ENCODE peak calls at places on chromosomes 6 and 20, in nine cellular contexts. Z is dorsolateral prefrontal cortex, R is HFFc6, V is neural progenitor cell, G is left lung, W is psoas muscle, A is HL-60, Q is GM20000, B is cardiac muscle cell. X is an unnamed sample.

GRCh38 chr20:47181056-47181862 is 175.2 kb downstream of the ZMYND8 start:
- DNase-seq in W (no peak), R (peak; percentile 55), Z (no peak), V (peak; percentile 36), G (no peak), Q (peak; percentile 53), A (peak; percentile 29), B (no peak), X (no peak)

GRCh38 chr6:55892749-55893357 is 17.5 kb upstream of the BMP5 start:
- DNase-seq in W (no peak), R (no peak), Z (no peak), V (no peak), Q (no peak), G (no peak), B (no peak), A (no peak), X (no peak)

GRCh38 chr6:81166770-81167169 is 585.7 kb downstream of the TENT5A start:
- DNase-seq in R (peak; percentile 8), W (no peak), Q (no peak), B (no peak), Z (no peak), V (no peak), A (no peak), G (no peak), X (no peak)

GRCh38 chr6:36312854-36313627 is 23.6 kb downstream of the BNIP5 start:
- DNase-seq in V (no peak), W (no peak), Q (peak; percentile 40), A (peak; percentile 38), B (no peak), Z (no peak), R (no peak), G (no peak), X (no peak)

GRCh38 chr6:21678990-21679389 is 85.4 kb downstream of the SOX4 start:
- DNase-seq in W (no peak), G (no peak), A (no peak), R (peak; percentile 31), Q (no peak), V (no peak), B (no peak), Z (no peak), X (no peak)

GRCh38 chr20:31844737-31845299 is 586 bp downstream of the FOXS1 start:
- DNase-seq in A (no peak), B (no peak), Q (no peak), Z (no peak), G (no peak), V (no peak), R (no peak), W (no peak), X (no peak)

GRCh38 chr6:76940186-76940585 is 523.1 kb downstream of the HTR1B start:
- DNase-seq in V (no peak), Z (no peak), R (no peak), G (no peak), W (no peak), B (no peak), Q (no peak), A (no peak), X (no peak)

GRCh38 chr6:39821739-39822532 is 29.8 kb downstream of the DAAM2 start:
- DNase-seq in R (no peak), G (no peak), A (no peak), W (peak; percentile 69), Z (peak; percentile 88), V (no peak), B (no peak), Q (no peak), X (no peak)

GRCh38 chr20:13271098-13271497 is 50.0 kb downstream of the ISM1 start:
- DNase-seq in V (no peak), A (no peak), Z (no peak), W (no peak), G (no peak), R (no peak), B (no peak), Q (no peak), X (no peak)

GRCh38 chr20:8492182-8492581 is 360.1 kb downstream of the PLCB1 start:
- DNase-seq in W (no peak), Z (no peak), R (no peak), B (no peak), Q (no peak), V (no peak), G (no peak), A (no peak), X (no peak)

GRCh38 chr20:58749979-58750378 is 57.4 kb downstream of the NPEPL1 start:
- DNase-seq in Q (no peak), R (no peak), A (no peak), Z (no peak), W (no peak), B (no peak), G (no peak), V (no peak), X (no peak)

GRCh38 chr6:85113934-85114582 is 335.8 kb upstream of the NT5E start:
- DNase-seq in B (peak; percentile 9), V (no peak), G (no peak), R (no peak), A (no peak), W (no peak), Z (no peak), Q (no peak), X (no peak)

GRCh38 chr6:167937948-167938911 is 59.2 kb upstream of the KIF25 start:
- DNase-seq in B (no peak), G (no peak), W (no peak), A (no peak), V (no peak), Q (no peak), Z (no peak), R (no peak), X (no peak)

GRCh38 chr20:63090052-63090451 is 83.3 kb upstream of the BHLHE23 start:
- DNase-seq in G (no peak), R (no peak), B (no peak), V (no peak), A (no peak), W (no peak), Q (no peak), Z (no peak), X (no peak)

GRCh38 chr6:42315991-42316378 is 98.3 kb upstream of the MRPS10 start:
- DNase-seq in W (no peak), G (no peak), R (peak; percentile 94), Z (no peak), A (peak; percentile 26), V (no peak), B (no peak), Q (peak; percentile 27), X (no peak)

GRCh38 chr6:43809417-43810305 is 39.6 kb downstream of the VEGFA start:
- DNase-seq in R (peak; percentile 57), Z (no peak), A (no peak), B (no peak), V (no peak), Q (no peak), G (no peak), W (no peak), X (no peak)

GRCh38 chr6:112041535-112041934 is 12.4 kb upstream of the CCN6 start:
- DNase-seq in B (no peak), V (no peak), W (no peak), R (no peak), A (no peak), G (no peak), Z (no peak), Q (no peak), X (no peak)

GRCh38 chr20:40265872-40266533 is 423.0 kb downstream of the MAFB start:
- DNase-seq in V (peak; percentile 61), G (no peak), B (peak; percentile 45), Z (no peak), W (no peak), A (no peak), R (no peak), Q (no peak), X (no peak)

GRCh38 chr20:10651227-10651990 is 22.4 kb downstream of the JAG1 start:
- DNase-seq in G (no peak), Z (no peak), A (no peak), Q (no peak), B (no peak), W (no peak), R (no peak), V (no peak), X (no peak)
- TF ChIP-seq CTCF in G (no peak), Z (no peak), A (no peak), Q (no peak), B (no peak), W (no peak), R (no peak), V (no peak), X (no peak)

DNA sequence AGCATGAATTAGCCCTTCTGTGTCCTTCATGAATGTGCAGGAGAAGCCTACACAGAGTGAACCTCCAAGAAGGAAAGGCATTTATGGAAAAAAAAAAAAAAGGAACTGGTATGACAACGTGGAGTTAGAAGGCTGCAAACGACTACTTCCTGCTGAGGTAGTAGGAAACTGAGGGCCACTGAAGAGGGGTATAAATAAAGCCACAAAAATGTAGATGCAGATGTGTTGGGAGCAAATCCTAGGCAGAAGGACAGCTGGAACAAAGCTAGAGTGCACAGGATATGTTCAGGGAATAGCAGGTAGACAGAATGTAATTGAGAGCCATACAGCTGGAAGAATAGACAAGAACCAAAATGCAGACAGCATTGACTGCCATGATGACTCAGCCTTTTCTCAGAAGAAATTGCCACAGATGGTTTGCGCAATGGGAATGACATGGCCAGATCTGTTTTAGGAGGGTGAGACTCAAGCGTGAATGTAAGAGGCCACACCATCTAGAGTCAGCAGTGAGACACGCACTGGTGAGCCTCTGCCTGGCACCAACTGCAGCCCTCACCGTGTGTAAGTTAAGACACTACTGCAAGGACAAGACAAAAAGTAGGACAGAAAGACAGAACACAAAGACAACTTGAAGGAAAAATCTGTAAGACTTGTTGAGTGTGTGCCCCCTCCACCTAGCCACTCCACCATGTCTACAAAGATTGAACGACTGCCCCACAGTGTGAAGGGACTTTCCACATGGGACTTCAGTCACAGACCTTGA is 79.8 kb downstream of the KIF13A start:
- DNase-seq in W (peak; percentile 90), A (peak; percentile 97), Q (no peak), Z (no peak), G (no peak), B (no peak), R (peak; percentile 98), V (no peak), X (peak; percentile 79)
- TF ChIP-seq CTCF in W (peak; percentile 28), A (peak; percentile 31), Q (no peak), Z (no peak), G (no peak), B (peak; percentile 34), R (peak; percentile 59), V (no peak), X (no peak)

GRCh38 chr6:149823013-149823412 is 41.1 kb downstream of the LRP11 start:
- DNase-seq in B (no peak), G (no peak), W (no peak), V (no peak), A (no peak), R (no peak), Z (no peak), Q (no peak), X (no peak)
- TF ChIP-seq CTCF in B (no peak), G (no peak), W (no peak), V (peak; percentile 29), A (no peak), R (peak; percentile 38), Z (no peak), Q (no peak), X (no peak)

DNA sequence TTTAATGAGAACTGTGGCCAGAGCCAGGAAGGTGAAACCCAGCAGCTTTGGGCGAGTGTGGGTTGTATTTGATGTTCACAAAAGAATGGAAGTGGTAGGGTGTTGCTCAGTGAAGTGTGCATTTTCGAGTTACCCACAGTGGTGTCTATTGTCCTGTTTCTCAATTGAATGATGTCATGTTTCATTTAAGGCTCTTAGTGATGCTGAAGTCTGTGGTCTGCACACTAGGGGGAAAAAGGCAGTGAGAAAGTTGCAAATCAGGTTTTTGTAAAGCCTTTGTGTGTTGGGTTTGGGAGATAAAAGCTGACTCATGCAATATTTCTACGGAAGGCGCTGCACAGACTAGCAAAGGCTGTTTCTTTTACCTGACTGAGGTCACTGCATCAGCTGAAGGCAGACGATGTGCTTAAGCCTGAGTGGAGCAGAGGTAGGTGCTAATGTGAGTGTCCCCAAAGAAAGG is 121.1 kb downstream of the PLEKHG1 start:
- DNase-seq in B (no peak), A (no peak), W (no peak), Z (no peak), G (no peak), V (peak; percentile 67), R (no peak), Q (peak; percentile 72), X (no peak)
- TF ChIP-seq CTCF in B (no peak), A (no peak), W (no peak), Z (no peak), G (no peak), V (peak; percentile 25), R (no peak), Q (no peak), X (no peak)

X was measured in omental fat pad.